ENCODE peak calls at places on chromosomes 1 and 21, in five cellular contexts. S is caudate nucleus; H is stimulated activated CD4-positive, alpha-beta T cell treated with anti-CD3 and anti-CD28 coated beads, Interleukin-1b, Interleukin-23, amount 100 ng/mL, for 4 hours; N is posterior vena cava; J is ACHN. D is an unnamed sample.

GRCh38 chr1:19476440-19477190 is 8.7 kb downstream of the CAPZB start:
- DNase-seq in S (no peak), H (no peak), N (peak), J (no peak), D (peak)

GRCh38 chr1:54835131-54835898 is 34.2 kb upstream of the TTC22 start:
- DNase-seq in S (no peak), H (no peak), N (no peak), J (no peak), D (no peak)

GRCh38 chr1:62428351-62428750 is 8.5 kb upstream of the USP1 start:
- DNase-seq in S (no peak), H (no peak), N (no peak), J (no peak), D (no peak)

GRCh38 chr1:67748630-67749029 is 63.6 kb downstream of the GADD45A start:
- DNase-seq in S (no peak), H (no peak), N (no peak), J (peak), D (no peak)

GRCh38 chr1:161008857-161009554 is 11.9 kb downstream of the F11R start:
- DNase-seq in S (no peak), H (no peak), N (no peak), J (no peak), D (no peak)

GRCh38 chr1:16727190-16728111 is 12.9 kb upstream of the RNU1-4 start:
- DNase-seq in S (no peak), H (peak), N (peak), J (peak), D (no peak)

GRCh38 chr1:38028105-38028591 is 15.6 kb downstream of the UTP11 start:
- DNase-seq in S (no peak), H (peak), N (no peak), J (no peak), D (no peak)

GRCh38 chr1:224565186-224565585 is 50.9 kb upstream of the CNIH3 start:
- DNase-seq in S (no peak), H (no peak), N (no peak), J (peak), D (no peak)

GRCh38 chr1:42957229-42957879 is 1.3 kb downstream of the SLC2A1 start:
- DNase-seq in S (no peak), H (no peak), N (no peak), J (no peak), D (no peak)

GRCh38 chr1:225454733-225455132 is 26.9 kb upstream of the LBR start:
- DNase-seq in S (no peak), H (peak), N (peak), J (peak), D (no peak)

GRCh38 chr1:207319207-207319606 is 2.3 kb upstream of the CD55 start:
- DNase-seq in S (no peak), H (no peak), N (no peak), J (no peak), D (no peak)

GRCh38 chr1:208154040-208154439 is 90.1 kb downstream of the PLXNA2 start:
- DNase-seq in S (no peak), H (no peak), N (no peak), J (no peak), D (no peak)

GRCh38 chr1:48242126-48242736 is 19.7 kb downstream of the SLC5A9 start:
- DNase-seq in S (no peak), H (no peak), N (no peak), J (no peak), D (no peak)

GRCh38 chr1:229596961-229597699 is 28.8 kb downstream of the TAF5L start:
- DNase-seq in S (no peak), H (no peak), N (peak), J (no peak), D (no peak)

GRCh38 chr1:226569879-226570547 is 21.4 kb downstream of the STUM start:
- DNase-seq in S (no peak), H (peak), N (peak), J (peak), D (peak)

GRCh38 chr1:78408830-78409229 is 81.9 kb upstream of the PTGFR start:
- DNase-seq in S (no peak), H (no peak), N (peak), J (no peak), D (no peak)

GRCh38 chr1:11567244-11568065 is 86.8 kb downstream of the FBXO2 start:
- DNase-seq in S (no peak), H (no peak), N (no peak), J (no peak), D (no peak)

GRCh38 chr21:36813071-36813470 is 114.2 kb downstream of the SIM2 start:
- DNase-seq in S (no peak), H (no peak), N (no peak), J (no peak), D (no peak)

GRCh38 chr1:53800621-53801020 is 37.5 kb downstream of the NDC1 start:
- DNase-seq in S (no peak), H (no peak), N (no peak), J (no peak), D (no peak)

GRCh38 chr1:91650764-91651163 is 150.1 kb downstream of the CDC7 start:
- DNase-seq in S (no peak), H (no peak), N (peak), J (peak), D (no peak)

GRCh38 chr21:41280115-41280919 is 36.3 kb upstream of the FAM3B start:
- DNase-seq in S (no peak), H (no peak), N (peak), J (no peak), D (no peak)

GRCh38 chr1:92980732-92981647 is 19.7 kb upstream of the DIPK1A start:
- DNase-seq in S (no peak), H (no peak), N (no peak), J (no peak), D (peak)

GRCh38 chr1:88773540-88774150 is 89.6 kb downstream of the PKN2 start:
- DNase-seq in S (no peak), H (no peak), N (no peak), J (peak), D (no peak)

GRCh38 chr1:16115468-16116363 is 40.2 kb downstream of the EPHA2 start:
- DNase-seq in S (no peak), H (no peak), N (no peak), J (no peak), D (no peak)

GRCh38 chr1:32142446-32143301 is 34.8 kb downstream of the KPNA6 start:
- DNase-seq in S (no peak), H (no peak), N (no peak), J (no peak), D (no peak)

GRCh38 chr1:15153842-15154479 is 414 bp downstream of the TMEM51 start:
- DNase-seq in S (no peak), H (peak), N (peak), J (peak), D (no peak)

GRCh38 chr1:220511785-220512184 is 16.2 kb upstream of the MARK1 start:
- DNase-seq in S (no peak), H (no peak), N (no peak), J (no peak), D (no peak)

GRCh38 chr1:1938613-1939295 is 19.7 kb upstream of the TMEM52 start:
- DNase-seq in S (no peak), H (no peak), N (peak), J (no peak), D (no peak)

D was measured in naive B cell.